ENCODE peak calls at places on chromosomes 6 and 20, in nine cellular contexts. J is COR-L47; D is fibroblast of pulmonary artery; B is endothelial cell of umbilical vein; E is stimulated activated naive CD4-positive, alpha-beta T cell; H is EL; Z is Kasumi-1; F is HCT116; V is AG10803. Y is an unnamed sample.

GRCh38 chr6:79803917-79804316 is 143.4 kb downstream of the ELOVL4 start:
- DNase-seq in J (no peak), D (no peak), B (no peak), E (no peak), H (no peak), Z (no peak), F (no peak), V (no peak), Y (no peak)

GRCh38 chr6:119443993-119444641 is 94.6 kb upstream of the MAN1A1 start:
- DNase-seq in J (no peak), D (peak; percentile 51), B (no peak), E (no peak), H (no peak), Z (no peak), F (no peak), V (peak; percentile 11), Y (no peak)

GRCh38 chr6:160177220-160177619 is 55.6 kb downstream of the SLC22A1 start:
- DNase-seq in J (no peak), D (no peak), B (no peak), E (no peak), H (peak; percentile 11), Z (no peak), F (no peak), V (no peak), Y (no peak)

GRCh38 chr20:33125983-33126382 is 42.0 kb upstream of the BPIFA2 start:
- DNase-seq in J (no peak), D (no peak), B (no peak), E (no peak), H (no peak), Z (no peak), F (no peak), V (no peak), Y (no peak)

GRCh38 chr6:169174516-169175359 is 78.9 kb downstream of the THBS2 start:
- DNase-seq in J (no peak), D (no peak), B (no peak), E (no peak), H (no peak), Z (no peak), F (no peak), V (no peak), Y (no peak)

GRCh38 chr6:167049275-167049674 is 50.1 kb downstream of the CEP43 start:
- DNase-seq in J (no peak), D (no peak), B (no peak), E (no peak), H (no peak), Z (no peak), F (no peak), V (no peak), Y (no peak)

GRCh38 chr6:14754636-14755513 is 491.0 kb upstream of the JARID2 start:
- DNase-seq in J (no peak), D (no peak), B (no peak), E (no peak), H (no peak), Z (no peak), F (no peak), V (no peak), Y (no peak)

GRCh38 chr6:132213732-132214131 is 187.5 kb downstream of the MOXD1 start:
- DNase-seq in J (no peak), D (no peak), B (no peak), E (no peak), H (no peak), Z (no peak), F (no peak), V (no peak), Y (no peak)

GRCh38 chr20:38237381-38237780 is 23.2 kb downstream of the KIAA1755 start:
- DNase-seq in J (no peak), D (no peak), B (no peak), E (no peak), H (no peak), Z (no peak), F (no peak), V (no peak), Y (no peak)

GRCh38 chr20:4811661-4812181 is 90.0 kb downstream of the PRND start:
- DNase-seq in J (no peak), D (no peak), B (no peak), E (peak; percentile 55), H (no peak), Z (peak; percentile 91), F (no peak), V (no peak), Y (no peak)

GRCh38 chr6:52189974-52190373 is 3.8 kb downstream of the IL17A start:
- DNase-seq in J (no peak), D (no peak), B (no peak), E (no peak), H (no peak), Z (no peak), F (no peak), V (no peak), Y (no peak)

GRCh38 chr6:158852312-158853071 is 33.3 kb upstream of the EZR start:
- DNase-seq in J (no peak), D (no peak), B (no peak), E (no peak), H (no peak), Z (no peak), F (no peak), V (no peak), Y (no peak)

GRCh38 chr6:2531426-2532208 is 219.1 kb downstream of the MYLK4 start:
- DNase-seq in J (no peak), D (peak; percentile 77), B (no peak), E (no peak), H (peak; percentile 78), Z (no peak), F (no peak), V (peak; percentile 72), Y (no peak)

GRCh38 chr6:81491486-81492101 is 260.9 kb downstream of the TENT5A start:
- DNase-seq in J (no peak), D (no peak), B (no peak), E (no peak), H (no peak), Z (no peak), F (no peak), V (no peak), Y (no peak)

Y was measured in G401.